ENCODE peak calls at places on chromosome 10, in ten cellular contexts. W is fibroblast of villous mesenchyme, E is AG04449, A is fibroblast of mammary gland, J is dorsolateral prefrontal cortex, K is LNCaP clone FGC, P is GM23338, H is tibial nerve, U is lung, G is PC-9. Q is an unnamed sample.

GRCh38 chr10:114811769-114812353 is 9.7 kb upstream of the FHIP2A start:
- DNase-seq in A (no peak), U (no peak), E (no peak), W (no peak), J (no peak), H (no peak), K (no peak), G (no peak), P (no peak), Q (no peak)

GRCh38 chr10:43874984-43875383 is 226.3 kb upstream of the ZNF32 start:
- DNase-seq in W (no peak), P (peak; percentile 11), A (no peak), E (no peak), J (no peak), G (no peak), U (no peak), K (no peak), H (no peak), Q (no peak)

GRCh38 chr10:132395704-132396494 is 1.1 kb upstream of the PWWP2B start:
- DNase-seq in H (no peak), G (no peak), K (no peak), A (peak; percentile 22), U (peak; percentile 71), E (no peak), P (peak; percentile 88), J (no peak), W (peak; percentile 51), Q (no peak)

GRCh38 chr10:78974409-78975317 is 94.1 kb upstream of the ZMIZ1 start:
- DNase-seq in W (peak; percentile 90), P (peak; percentile 78), K (peak; percentile 11), J (peak; percentile 58), H (peak; percentile 43), A (peak; percentile 94), G (peak; percentile 85), U (peak; percentile 63), E (peak; percentile 55), Q (no peak)

GRCh38 chr10:218753-219152 is 83.5 kb downstream of the ZMYND11 start:
- DNase-seq in U (no peak), A (peak; percentile 34), W (peak; percentile 58), G (no peak), H (no peak), J (no peak), K (no peak), P (no peak), E (no peak), Q (no peak)

GRCh38 chr10:126904807-126905686 is at the start of gene DOCK1:
- DNase-seq in J (no peak), P (peak; percentile 86), E (no peak), W (peak; percentile 72), K (no peak), H (peak; percentile 33), A (peak; percentile 60), U (peak; percentile 75), G (no peak), Q (no peak)

GRCh38 chr10:1418031-1418550 is 319.2 kb downstream of the ADARB2 start:
- DNase-seq in J (no peak), W (no peak), U (no peak), H (no peak), G (no peak), A (no peak), P (no peak), E (no peak), K (no peak), Q (no peak)

GRCh38 chr10:133257489-133258065 is 19.1 kb downstream of the ADAM8 start:
- DNase-seq in W (peak; percentile 60), J (no peak), K (peak; percentile 33), G (no peak), E (no peak), U (peak; percentile 80), P (peak; percentile 82), H (peak; percentile 56), A (peak; percentile 36), Q (no peak)

GRCh38 chr10:71068811-71069411 is 143.5 kb upstream of the UNC5B start:
- DNase-seq in E (no peak), K (no peak), P (no peak), A (peak; percentile 28), G (peak; percentile 47), J (no peak), U (no peak), H (no peak), W (no peak), Q (no peak)

GRCh38 chr10:125343118-125343752 is 182.9 kb upstream of the CTBP2 start:
- DNase-seq in H (no peak), E (no peak), K (no peak), W (peak; percentile 33), P (peak; percentile 66), A (peak; percentile 39), G (no peak), U (no peak), J (no peak), Q (no peak)

GRCh38 chr10:30433286-30433778 is 652 bp upstream of the MAP3K8 start:
- DNase-seq in W (peak; percentile 92), A (peak; percentile 68), H (peak; percentile 73), J (no peak), P (peak; percentile 87), E (no peak), G (peak; percentile 71), U (peak; percentile 81), K (no peak), Q (no peak)

GRCh38 chr10:80357000-80357803 is 621 bp downstream of the DYDC2 start:
- DNase-seq in H (no peak), J (no peak), W (no peak), G (no peak), E (no peak), P (peak; percentile 77), A (no peak), U (no peak), K (no peak), Q (no peak)
- H3K4me3 ChIP-seq in H (peak overlapping the region; percentile 27), J (peak overlapping the region; percentile 48), W (peak overlapping the region; percentile 43), G (no peak overlapping the region), E (peak overlapping the region; percentile 8), P (peak overlapping the region; percentile 69), A (no peak overlapping the region), U (peak overlapping the region; percentile 38), K (no peak overlapping the region), Q (no peak overlapping the region)

GRCh38 chr10:11318812-11319598 is 292.4 kb downstream of the USP6NL start:
- DNase-seq in U (no peak), J (no peak), P (peak; percentile 45), G (no peak), E (no peak), A (no peak), H (no peak), K (no peak), W (no peak), Q (no peak)
- TF ChIP-seq CTCF in U (no peak), J (no peak), P (peak; percentile 57), G (no peak), E (no peak), A (no peak), H (no peak), K (no peak), W (no peak), Q (no peak)

DNA sequence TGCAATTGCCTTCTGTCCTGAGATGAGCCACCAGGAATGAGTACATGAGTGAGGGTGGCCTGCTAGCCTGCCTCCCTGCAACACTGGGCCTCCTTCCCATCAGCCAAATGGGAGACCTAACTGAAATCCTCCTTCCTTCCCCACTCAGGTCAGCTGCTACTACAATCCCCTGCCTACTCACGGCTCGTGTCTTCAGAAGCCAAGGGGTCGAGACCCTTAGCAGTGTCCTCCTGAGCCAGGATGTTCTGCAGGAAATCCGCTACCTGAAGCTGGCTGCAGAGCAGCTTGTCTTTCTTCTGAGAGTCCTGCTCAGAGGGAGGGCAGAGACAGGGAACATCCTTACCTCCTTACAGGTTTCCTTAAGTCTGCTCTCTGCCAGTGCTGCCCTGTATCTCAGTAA is 1.2 kb downstream of the ZWINT start:
- DNase-seq in E (no peak), W (no peak), J (no peak), G (no peak), P (no peak), U (no peak), K (no peak), H (no peak), A (no peak), Q (no peak)
- H3K4me3 ChIP-seq in E (peak overlapping the region; percentile 82), W (peak overlapping the region; percentile 84), J (no peak overlapping the region), G (peak overlapping the region; percentile 74), P (peak overlapping the region; percentile 78), U (no peak overlapping the region), K (peak overlapping the region; percentile 97), H (no peak overlapping the region), A (peak overlapping the region; percentile 62), Q (peak overlapping the region; percentile 98)

GRCh38 chr10:91493313-91493712 is 83.2 kb downstream of the HECTD2 start:
- DNase-seq in U (no peak), W (peak; percentile 70), E (peak; percentile 16), P (peak; percentile 66), J (no peak), A (peak; percentile 72), H (no peak), K (no peak), G (peak; percentile 41), Q (no peak)
- TF ChIP-seq CTCF in U (no peak), W (peak; percentile 41), E (no peak), P (peak; percentile 65), J (peak; percentile 77), A (peak; percentile 39), H (peak; percentile 56), K (peak; percentile 19), G (peak; percentile 66), Q (no peak)

DNA sequence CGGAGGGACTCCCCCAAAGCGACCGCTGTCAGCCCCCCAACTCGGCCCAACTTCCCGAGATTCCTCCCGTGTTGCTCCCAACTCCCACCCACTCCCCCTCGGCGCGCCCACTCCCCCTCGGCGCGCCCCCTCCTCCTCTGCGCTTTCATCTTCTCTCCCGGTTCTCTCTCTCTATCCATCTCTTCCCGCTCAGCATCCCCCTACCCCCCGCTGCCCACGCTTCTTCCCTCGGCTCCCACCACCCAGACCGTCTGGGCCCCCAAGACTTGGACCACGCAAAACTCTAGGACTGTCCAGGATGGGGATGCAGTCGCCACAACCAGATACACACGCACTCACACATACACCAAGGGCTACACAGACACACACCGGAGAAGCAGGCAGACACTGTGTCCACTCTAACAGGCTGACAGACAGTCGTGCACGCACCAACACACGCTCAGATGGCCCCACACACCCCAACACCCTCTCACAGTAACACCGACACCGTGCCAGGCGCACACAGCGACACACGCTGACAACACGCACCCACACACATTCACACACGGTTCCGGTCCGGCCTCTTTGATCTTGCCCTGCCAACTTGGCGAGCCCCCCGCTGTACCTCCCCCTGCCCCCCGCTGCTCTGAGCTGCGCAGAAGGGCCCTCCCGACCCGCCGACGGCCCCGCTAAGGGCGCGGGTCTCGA is 1.1 kb downstream of the GRID1 start:
- DNase-seq in W (no peak), H (peak; percentile 13), G (no peak), A (no peak), K (no peak), U (no peak), P (peak; percentile 33), J (peak; percentile 50), E (no peak), Q (no peak)
- H3K4me3 ChIP-seq in W (no peak overlapping the region), H (peak overlapping the region; percentile 37), G (no peak overlapping the region), A (no peak overlapping the region), K (no peak overlapping the region), U (peak overlapping the region; percentile 21), P (peak overlapping the region; percentile 69), J (peak overlapping the region; percentile 84), E (no peak overlapping the region), Q (no peak overlapping the region)